ENCODE peak calls at places on chromosome 9, in six cellular contexts. X is AG10803, A is C1 segment of cervical spinal cord, J is NCI-H1105, G is iPS-NIHi11, N is LoVo. T is an unnamed sample.

GRCh38 chr9:97761066-97761598 is 64.0 kb upstream of the XPA start:
- DNase-seq in X (no peak), A (no peak), J (no peak), G (no peak), N (no peak), T (no peak)

GRCh38 chr9:115764649-115765048 is 388.9 kb upstream of the PAPPA start:
- DNase-seq in X (no peak), A (no peak), J (no peak), G (no peak), N (no peak), T (no peak)

GRCh38 chr9:37156781-37157356 is 36.5 kb downstream of the ZCCHC7 start:
- DNase-seq in X (no peak), A (no peak), J (no peak), G (no peak), N (no peak), T (no peak)

GRCh38 chr9:95570646-95571045 is 53.9 kb upstream of the PTCH1 start:
- DNase-seq in X (peak), A (no peak), J (no peak), G (no peak), N (no peak), T (no peak)

GRCh38 chr9:21096172-21096900 is 18.6 kb upstream of the IFNB1 start:
- DNase-seq in X (peak), A (no peak), J (no peak), G (no peak), N (peak), T (no peak)

GRCh38 chr9:103203172-103203571 is 208.0 kb downstream of the CYLC2 start:
- DNase-seq in X (no peak), A (no peak), J (no peak), G (no peak), N (no peak), T (no peak)

GRCh38 chr9:38768351-38768761 is 48.4 kb upstream of the FAM240B start:
- DNase-seq in X (no peak), A (no peak), J (no peak), G (no peak), N (no peak), T (no peak)

GRCh38 chr9:133257398-133258053 is 17.5 kb downstream of the ABO start:
- DNase-seq in X (no peak), A (no peak), J (no peak), G (no peak), N (no peak), T (no peak)

GRCh38 chr9:136740971-136741884 is 1.5 kb downstream of the LCN10 start:
- DNase-seq in X (no peak), A (no peak), J (no peak), G (no peak), N (no peak), T (no peak)

GRCh38 chr9:106878943-106879916 is 16.3 kb downstream of the ZNF462 start:
- DNase-seq in X (peak), A (no peak), J (no peak), G (no peak), N (no peak), T (peak)

GRCh38 chr9:94812343-94812742 is 85.8 kb downstream of the AOPEP start:
- DNase-seq in X (peak), A (no peak), J (no peak), G (no peak), N (no peak), T (no peak)

GRCh38 chr9:114143214-114143613 is 12.1 kb upstream of the COL27A1 start:
- DNase-seq in X (no peak), A (no peak), J (no peak), G (no peak), N (no peak), T (no peak)

GRCh38 chr9:86768709-86769108 is 178.6 kb downstream of the GAS1 start:
- DNase-seq in X (no peak), A (no peak), J (no peak), G (no peak), N (no peak), T (no peak)

GRCh38 chr9:3435732-3436131 is 90.1 kb downstream of the RFX3 start:
- DNase-seq in X (no peak), A (no peak), J (no peak), G (no peak), N (no peak), T (no peak)

GRCh38 chr9:71910602-71911060 is 362 bp downstream of the ABHD17B start:
- DNase-seq in X (no peak), A (peak), J (peak), G (no peak), N (peak), T (no peak)

GRCh38 chr9:31140316-31140715 is 1244.1 kb upstream of the ACO1 start:
- DNase-seq in X (no peak), A (no peak), J (no peak), G (no peak), N (no peak), T (no peak)

GRCh38 chr9:10251490-10251889 is 361.3 kb downstream of the PTPRD start:
- DNase-seq in X (no peak), A (no peak), J (no peak), G (no peak), N (no peak), T (no peak)

GRCh38 chr9:107733530-107733907 is 243.9 kb upstream of the KLF4 start:
- DNase-seq in X (peak), A (no peak), J (no peak), G (no peak), N (no peak), T (no peak)

GRCh38 chr9:109914280-109915027 is 134.5 kb downstream of the PALM2AKAP2 start:
- DNase-seq in X (peak), A (no peak), J (no peak), G (no peak), N (no peak), T (no peak)

GRCh38 chr9:18821794-18822193 is 211.2 kb downstream of the SAXO1 start:
- DNase-seq in X (no peak), A (no peak), J (no peak), G (peak), N (peak), T (no peak)

GRCh38 chr9:124008307-124008854 is 3.2 kb upstream of the LHX2 start:
- DNase-seq in X (no peak), A (no peak), J (peak), G (peak), N (no peak), T (no peak)

GRCh38 chr9:127384016-127384730 is 12.8 kb upstream of the SLC2A8 start:
- DNase-seq in X (no peak), A (no peak), J (no peak), G (no peak), N (no peak), T (no peak)